ENCODE peak calls at places on chromosomes 5 and 9, in nine cellular contexts. E, H, A, R, I, L, O, F and Z are unnamed samples.

GRCh38 chr5:145941677-145942130 is 5.3 kb downstream of the SH3RF2 start:
- DNase-seq in E (no peak), H (no peak), A (no peak), R (no peak), I (no peak), L (peak; percentile 8), O (no peak), F (no peak), Z (no peak)

GRCh38 chr5:127887282-127887681 is 184.1 kb downstream of the CCDC192 start:
- DNase-seq in E (no peak), H (no peak), A (no peak), R (no peak), I (no peak), L (no peak), O (no peak), F (no peak), Z (no peak)

GRCh38 chr5:1762878-1763547 is 36.6 kb downstream of the MRPL36 start:
- DNase-seq in E (no peak), H (no peak), A (peak; percentile 38), R (no peak), I (no peak), L (peak; percentile 3), O (no peak), F (no peak), Z (no peak)

GRCh38 chr9:13111778-13112177 is 167.7 kb downstream of the MPDZ start:
- DNase-seq in E (no peak), H (no peak), A (no peak), R (no peak), I (no peak), L (no peak), O (no peak), F (no peak), Z (no peak)

GRCh38 chr5:104513194-104513602 is 950.6 kb upstream of the NUDT12 start:
- DNase-seq in E (no peak), H (no peak), A (no peak), R (no peak), I (no peak), L (no peak), O (peak; percentile 18), F (no peak), Z (no peak)

GRCh38 chr9:135387976-135388375 is 91.6 kb upstream of the PPP1R26 start:
- DNase-seq in E (no peak), H (no peak), A (no peak), R (no peak), I (no peak), L (no peak), O (no peak), F (no peak), Z (no peak)

GRCh38 chr9:81980568-81980967 is 8.0 kb upstream of the SPATA31D1 start:
- DNase-seq in E (no peak), H (no peak), A (no peak), R (no peak), I (no peak), L (no peak), O (no peak), F (no peak), Z (no peak)

GRCh38 chr5:91207248-91207647 is 175.9 kb downstream of the ARRDC3 start:
- DNase-seq in E (no peak), H (no peak), A (no peak), R (no peak), I (no peak), L (no peak), O (no peak), F (no peak), Z (no peak)

GRCh38 chr5:173319610-173320100 is 8.6 kb downstream of the STC2 start:
- DNase-seq in E (no peak), H (no peak), A (no peak), R (no peak), I (no peak), L (no peak), O (no peak), F (no peak), Z (no peak)

GRCh38 chr5:176490291-176490690 is 42.1 kb downstream of the FAF2 start:
- DNase-seq in E (no peak), H (no peak), A (no peak), R (no peak), I (no peak), L (no peak), O (peak; percentile 22), F (no peak), Z (no peak)

GRCh38 chr9:15149450-15149849 is 157.6 kb downstream of the TTC39B start:
- DNase-seq in E (no peak), H (no peak), A (no peak), R (no peak), I (no peak), L (no peak), O (no peak), F (no peak), Z (no peak)

GRCh38 chr5:14491505-14491904 is 90.1 kb upstream of the OTULINL start:
- DNase-seq in E (no peak), H (no peak), A (no peak), R (no peak), I (no peak), L (no peak), O (no peak), F (no peak), Z (no peak)

GRCh38 chr9:94181782-94182181 is 77.3 kb upstream of the ZNF169 start:
- DNase-seq in E (no peak), H (no peak), A (no peak), R (no peak), I (no peak), L (no peak), O (no peak), F (no peak), Z (no peak)

GRCh38 chr5:175257847-175258194 is 186.2 kb downstream of the DRD1 start:
- DNase-seq in E (no peak), H (no peak), A (peak; percentile 31), R (no peak), I (no peak), L (no peak), O (no peak), F (no peak), Z (no peak)

GRCh38 chr5:132354381-132354780 is 15.1 kb upstream of the SLC22A5 start:
- DNase-seq in E (no peak), H (no peak), A (no peak), R (no peak), I (no peak), L (no peak), O (no peak), F (no peak), Z (no peak)

GRCh38 chr5:2102821-2103776 is 220.4 kb upstream of the IRX4 start:
- DNase-seq in E (no peak), H (no peak), A (peak; percentile 68), R (no peak), I (no peak), L (no peak), O (no peak), F (no peak), Z (no peak)

GRCh38 chr9:109114670-109115069 is 5.1 kb downstream of the TMEM245 start:
- DNase-seq in E (no peak), H (no peak), A (no peak), R (no peak), I (no peak), L (peak; percentile 21), O (no peak), F (no peak), Z (no peak)

GRCh38 chr9:131483319-131484050 is 19.2 kb upstream of the POMT1 start:
- DNase-seq in E (no peak), H (no peak), A (peak; percentile 77), R (no peak), I (no peak), L (no peak), O (no peak), F (no peak), Z (no peak)

GRCh38 chr5:72552041-72552557 is 44.9 kb upstream of the ZNF366 start:
- DNase-seq in E (no peak), H (no peak), A (no peak), R (no peak), I (no peak), L (no peak), O (no peak), F (no peak), Z (no peak)

GRCh38 chr9:4713849-4714248 is 27.2 kb downstream of the AK3 start:
- DNase-seq in E (no peak), H (no peak), A (no peak), R (no peak), I (no peak), L (no peak), O (no peak), F (no peak), Z (no peak)